ENCODE peak calls at places on chromosomes 5 and 9, in five cellular contexts. J is pancreas, L is GM12865, A is fibroblast of pulmonary artery, H is Peyer's patch. K is an unnamed sample.

GRCh38 chr9:2015581-2016410 is 649 bp downstream of the SMARCA2 start:
- DNase-seq in J (peak), L (peak), A (peak), H (peak), K (peak)

GRCh38 chr5:124452389-124452788 is 294.1 kb downstream of the ZNF608 start:
- DNase-seq in J (no peak), L (peak), A (no peak), H (no peak), K (no peak)

GRCh38 chr5:72917371-72917776 is 38.5 kb upstream of the FCHO2 start:
- DNase-seq in J (no peak), L (no peak), A (no peak), H (no peak), K (no peak)

GRCh38 chr5:135248801-135249231 is 150.2 kb downstream of the MACROH2A1 start:
- DNase-seq in J (no peak), L (no peak), A (no peak), H (no peak), K (no peak)

GRCh38 chr5:1864896-1865440 is 17.8 kb downstream of the IRX4 start:
- DNase-seq in J (no peak), L (no peak), A (no peak), H (no peak), K (no peak)

GRCh38 chr5:56751914-56752313 is 63.4 kb upstream of the MAP3K1 start:
- DNase-seq in J (no peak), L (no peak), A (no peak), H (no peak), K (no peak)

GRCh38 chr9:93899609-93900435 is 55.3 kb downstream of the BARX1 start:
- DNase-seq in J (no peak), L (no peak), A (no peak), H (no peak), K (no peak)

GRCh38 chr9:86766912-86767311 is 180.4 kb downstream of the GAS1 start:
- DNase-seq in J (peak), L (no peak), A (peak), H (no peak), K (peak)

GRCh38 chr5:32283539-32284377 is 29.0 kb downstream of the MTMR12 start:
- DNase-seq in J (no peak), L (peak), A (peak), H (no peak), K (peak)

GRCh38 chr5:124839371-124839998 is 93.0 kb upstream of the ZNF608 start:
- DNase-seq in J (no peak), L (no peak), A (peak), H (no peak), K (peak)

GRCh38 chr5:176429972-176430371 is 13.6 kb upstream of the CLTB start:
- DNase-seq in J (no peak), L (no peak), A (no peak), H (no peak), K (no peak)
- TF ChIP-seq CTCF in J (no peak), L (no peak), A (no peak), H (no peak), K (no peak)

DNA sequence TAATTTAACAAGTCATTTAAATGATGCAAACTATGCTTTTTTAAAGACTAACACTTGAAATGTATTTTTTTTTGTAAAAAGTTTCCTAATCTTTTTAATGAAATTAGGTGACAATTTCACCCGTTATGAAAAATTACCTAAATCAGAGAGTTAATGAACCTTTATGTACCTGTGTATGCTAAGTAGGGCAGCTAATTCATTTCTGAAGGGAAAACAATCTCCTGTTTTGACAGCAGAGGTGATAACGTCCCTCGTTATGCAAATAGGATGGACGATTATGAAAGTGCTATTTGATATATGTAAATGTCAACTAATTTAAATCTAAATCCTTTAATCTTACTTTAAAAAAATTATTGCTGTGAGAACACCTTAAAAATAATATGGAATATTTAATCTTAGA is 58.8 kb downstream of the MEF2C start:
- DNase-seq in J (no peak), L (peak), A (no peak), H (no peak), K (no peak)
- H3K4me3 ChIP-seq in J (no peak), L (peak), A (no peak), H (no peak), K (no peak)

DNA sequence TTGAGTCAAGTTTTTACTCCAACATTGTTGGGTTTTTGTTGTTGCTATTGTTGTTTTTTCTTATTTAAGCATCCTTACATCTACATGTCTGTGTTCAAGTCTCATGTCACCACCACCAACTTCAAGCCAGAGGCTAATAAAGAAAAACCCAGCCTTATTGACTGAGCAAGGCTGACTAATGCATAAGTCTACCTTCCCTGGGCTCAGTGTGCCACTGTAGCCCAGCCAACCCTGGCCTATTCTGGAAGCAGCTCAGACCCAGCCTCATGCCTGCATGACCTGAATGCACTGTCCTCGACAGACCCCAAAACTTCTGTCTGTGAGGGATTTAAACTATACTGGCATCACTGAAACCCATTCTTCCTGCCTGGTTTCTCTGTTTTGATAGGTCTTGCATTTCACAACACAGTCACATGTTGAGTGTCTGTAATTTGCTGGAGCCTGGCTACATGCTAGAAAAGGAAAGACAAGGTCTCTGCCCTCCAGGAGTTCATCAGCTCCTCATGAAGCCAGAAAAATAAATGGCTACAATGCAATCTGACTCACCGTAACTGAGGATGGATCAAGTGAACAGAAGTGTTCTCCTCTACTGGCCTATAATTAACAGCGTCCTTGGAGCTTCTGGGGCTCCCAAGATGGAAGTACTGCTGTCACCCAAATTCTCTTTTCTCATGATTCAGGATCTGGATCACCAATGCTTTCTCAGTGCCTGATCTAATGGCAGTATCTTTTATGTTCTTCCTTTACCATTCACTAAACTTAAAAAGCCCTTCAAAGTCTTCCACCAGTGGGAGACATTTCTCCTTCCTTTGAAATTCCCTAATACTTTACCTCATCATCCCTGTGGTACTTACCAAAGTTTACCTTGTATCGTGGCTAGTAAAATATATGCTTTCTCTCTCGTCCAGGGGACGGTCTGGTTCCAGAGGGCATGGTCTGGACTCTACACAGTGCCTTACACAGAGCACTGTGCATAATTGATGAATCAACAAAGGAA is 103.9 kb upstream of the IFNE start:
- DNase-seq in J (no peak), L (no peak), A (peak), H (no peak), K (peak)
- TF ChIP-seq CTCF in J (no peak), L (no peak), A (peak), H (no peak), K (peak)

GRCh38 chr5:143551765-143552164 is 148.3 kb upstream of the NR3C1 start:
- DNase-seq in J (no peak), L (no peak), A (no peak), H (no peak), K (peak)

GRCh38 chr5:143554918-143555477 is 151.5 kb upstream of the NR3C1 start:
- DNase-seq in J (no peak), L (no peak), A (peak), H (no peak), K (peak)

GRCh38 chr5:143552680-143553079 is 149.2 kb upstream of the NR3C1 start:
- DNase-seq in J (no peak), L (no peak), A (no peak), H (no peak), K (no peak)

GRCh38 chr5:143557061-143557818 is 153.8 kb upstream of the NR3C1 start:
- DNase-seq in J (no peak), L (peak), A (peak), H (no peak), K (peak)

GRCh38 chr5:143554194-143554717 is 150.8 kb upstream of the NR3C1 start:
- DNase-seq in J (no peak), L (no peak), A (peak), H (no peak), K (peak)
- H3K4me3 ChIP-seq in J (no peak), L (no peak), A (no peak), H (no peak), K (no peak)

GRCh38 chr5:143162810-143163209 is 240.7 kb downstream of the NR3C1 start:
- DNase-seq in J (no peak), L (no peak), A (no peak), H (no peak), K (no peak)

GRCh38 chr5:143165049-143165448 is 238.4 kb downstream of the NR3C1 start:
- DNase-seq in J (no peak), L (peak), A (no peak), H (no peak), K (no peak)

GRCh38 chr5:143166080-143166479 is 237.4 kb downstream of the NR3C1 start:
- DNase-seq in J (no peak), L (no peak), A (no peak), H (no peak), K (no peak)

GRCh38 chr5:143166661-143167420 is 236.6 kb downstream of the NR3C1 start:
- DNase-seq in J (no peak), L (peak), A (no peak), H (no peak), K (no peak)

GRCh38 chr5:143164557-143164956 is 238.9 kb downstream of the NR3C1 start:
- DNase-seq in J (no peak), L (peak), A (no peak), H (no peak), K (no peak)
- TF ChIP-seq CTCF in J (no peak), L (no peak), A (no peak), H (no peak), K (no peak)

GRCh38 chr5:109695005-109695926 is 5.5 kb downstream of the MAN2A1 start:
- DNase-seq in J (no peak), L (peak), A (no peak), H (no peak), K (no peak)
- H3K4me3 ChIP-seq in J (no peak), L (peak), A (no peak), H (no peak), K (no peak)

GRCh38 chr9:7097785-7098420 is 340.1 kb downstream of the KDM4C start:
- DNase-seq in J (no peak), L (no peak), A (peak), H (no peak), K (peak)

GRCh38 chr9:7105095-7105494 is 347.3 kb downstream of the KDM4C start:
- DNase-seq in J (no peak), L (no peak), A (no peak), H (no peak), K (no peak)

GRCh38 chr9:7104625-7105024 is 346.9 kb downstream of the KDM4C start:
- DNase-seq in J (no peak), L (no peak), A (no peak), H (no peak), K (no peak)

GRCh38 chr9:7108956-7109355 is 351.2 kb downstream of the KDM4C start:
- DNase-seq in J (no peak), L (no peak), A (no peak), H (no peak), K (no peak)

GRCh38 chr9:7103382-7104170 is 345.8 kb downstream of the KDM4C start:
- DNase-seq in J (no peak), L (no peak), A (peak), H (no peak), K (peak)
- TF ChIP-seq CTCF in J (no peak), L (no peak), A (no peak), H (no peak), K (no peak)

DNA sequence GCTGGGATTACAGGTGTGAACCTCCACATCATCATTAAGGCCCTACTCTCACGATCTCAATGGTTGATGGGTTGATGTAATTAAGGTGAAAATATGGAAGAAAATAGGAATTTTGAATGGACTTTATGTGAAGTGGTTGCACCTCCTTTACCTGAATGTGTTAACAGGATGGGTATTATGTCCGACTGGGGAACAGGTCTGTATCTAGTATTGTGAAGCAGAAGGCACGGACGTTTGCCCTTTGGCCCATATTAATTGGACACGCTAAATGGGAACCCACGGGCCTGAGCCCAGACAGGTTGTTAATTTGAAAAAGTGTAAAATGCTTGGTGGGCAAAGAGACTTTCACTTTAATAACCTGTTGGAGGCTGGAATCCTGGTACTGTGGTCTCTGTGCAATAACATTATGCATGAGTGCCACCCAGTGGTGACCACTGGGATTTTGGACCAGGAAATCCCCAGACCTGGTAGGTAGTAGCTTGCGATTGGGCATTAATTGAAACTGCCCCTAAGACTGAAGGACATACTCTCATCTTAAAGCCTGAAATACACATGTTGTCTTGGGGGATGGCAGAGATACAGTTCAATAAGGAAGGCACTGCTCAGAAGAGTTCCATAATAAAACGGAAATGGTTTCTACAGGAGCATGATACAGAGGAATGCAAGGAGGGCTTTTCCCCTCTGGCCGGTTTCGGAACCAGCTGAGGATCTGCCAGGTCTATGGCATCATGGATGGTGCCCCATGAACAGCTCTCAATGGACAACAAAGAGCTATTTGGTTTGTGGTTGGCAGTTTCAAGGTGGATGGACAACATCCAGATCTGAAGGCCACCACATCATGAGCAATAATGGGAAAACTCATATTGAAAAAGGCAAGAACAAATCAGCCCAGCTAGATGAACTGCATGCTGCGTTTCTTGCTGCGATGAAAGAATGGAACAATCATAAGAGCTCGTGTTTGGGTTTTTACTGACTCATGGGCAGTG is 26.2 kb upstream of the BICD2 start:
- DNase-seq in J (peak), L (peak), A (peak), H (peak), K (peak)
- H3K4me3 ChIP-seq in J (no peak), L (no peak), A (no peak), H (no peak), K (no peak)

DNA sequence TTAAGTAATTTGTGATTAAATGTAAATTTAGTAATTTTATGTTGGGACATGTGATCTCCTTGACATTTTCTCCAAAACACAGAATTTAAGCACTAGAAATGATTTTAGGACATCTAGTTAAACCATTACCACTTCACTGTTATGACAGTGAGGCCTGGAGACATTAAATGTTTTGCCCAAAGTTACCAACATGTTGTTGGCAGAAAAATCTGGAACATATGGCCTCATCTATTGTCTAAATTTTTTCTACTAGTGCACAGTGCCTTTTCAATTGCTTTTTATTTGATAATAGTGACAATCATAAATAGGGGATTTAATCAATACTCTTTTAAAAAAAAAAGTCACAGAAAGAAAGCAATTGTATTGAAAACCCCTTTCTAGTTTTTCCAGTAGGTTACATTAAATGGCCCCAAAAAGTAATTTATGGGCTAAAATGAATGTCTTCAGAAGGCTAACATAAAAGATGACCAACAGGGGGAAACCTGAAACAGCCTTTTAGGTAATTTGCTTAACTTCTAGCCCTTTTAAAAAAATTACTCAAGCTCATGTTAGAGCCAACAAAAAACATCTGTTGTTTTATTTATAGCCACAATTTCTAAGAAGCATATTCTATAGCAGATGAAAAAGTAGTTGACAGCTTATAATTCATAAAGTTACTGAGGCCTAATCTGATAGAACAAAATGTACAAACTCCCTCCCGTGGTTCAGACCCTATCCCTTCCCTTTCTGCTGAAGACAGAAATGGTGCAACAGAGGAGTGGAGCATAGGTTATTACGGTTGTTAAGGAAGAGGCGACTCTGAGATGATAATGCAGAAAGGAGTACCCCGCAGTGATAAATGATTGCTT is 45.8 kb downstream of the PIK3R1 start:
- DNase-seq in J (no peak), L (no peak), A (peak), H (no peak), K (peak)
- TF ChIP-seq CTCF in J (no peak), L (no peak), A (peak), H (no peak), K (peak)